ENCODE peak calls at places on chromosomes 3 and 15, in five cellular contexts. One of them, this sample, is unnamed. For H3K9me3 and H3K4me1, the result is how much of the 10 kb centered on the place peaks cover.

GRCh38 chr15:41979493-41980266 is 7.3 kb upstream of the EHD4 start:
- DNase-seq in psoas muscle: peak
- DNase-seq in CD4-positive, CD25-positive, alpha-beta regulatory T cell: no peak
- DNase-seq in PC-9: peak
- DNase-seq in uterus: no peak
- DNase-seq in this sample: peak

GRCh38 chr15:78209646-78210348 is 24.6 kb downstream of the ACSBG1 start:
- DNase-seq in psoas muscle: no peak
- DNase-seq in CD4-positive, CD25-positive, alpha-beta regulatory T cell: no peak
- DNase-seq in PC-9: peak
- DNase-seq in uterus: no peak
- DNase-seq in this sample: peak

GRCh38 chr3:40317061-40317676 is 7.7 kb downstream of the EIF1B start:
- DNase-seq in psoas muscle: no peak
- DNase-seq in CD4-positive, CD25-positive, alpha-beta regulatory T cell: peak
- DNase-seq in PC-9: no peak
- DNase-seq in uterus: peak
- DNase-seq in this sample: no peak

GRCh38 chr3:128316456-128316855 is 150.2 kb downstream of the DNAJB8 start:
- DNase-seq in psoas muscle: no peak
- DNase-seq in CD4-positive, CD25-positive, alpha-beta regulatory T cell: peak
- DNase-seq in PC-9: no peak
- DNase-seq in uterus: peak
- DNase-seq in this sample: peak

GRCh38 chr3:182763896-182764295 is 29.4 kb upstream of the ATP11B start:
- DNase-seq in psoas muscle: no peak
- DNase-seq in CD4-positive, CD25-positive, alpha-beta regulatory T cell: no peak
- DNase-seq in PC-9: no peak
- DNase-seq in uterus: no peak
- DNase-seq in this sample: no peak

GRCh38 chr3:9791127-9791526 is 1.1 kb downstream of the TADA3 start:
- DNase-seq in psoas muscle: no peak
- DNase-seq in CD4-positive, CD25-positive, alpha-beta regulatory T cell: no peak
- DNase-seq in PC-9: no peak
- DNase-seq in uterus: no peak
- DNase-seq in this sample: no peak

GRCh38 chr15:92034227-92034626 is 180.7 kb downstream of the SLCO3A1 start:
- DNase-seq in psoas muscle: no peak
- DNase-seq in CD4-positive, CD25-positive, alpha-beta regulatory T cell: no peak
- DNase-seq in PC-9: no peak
- DNase-seq in uterus: no peak
- DNase-seq in this sample: no peak

GRCh38 chr3:78497692-78498091 is 1270.1 kb downstream of the ROBO1 start:
- DNase-seq in psoas muscle: no peak
- DNase-seq in CD4-positive, CD25-positive, alpha-beta regulatory T cell: no peak
- DNase-seq in PC-9: no peak
- DNase-seq in uterus: no peak
- DNase-seq in this sample: no peak

GRCh38 chr3:116877968-116878367 is 168.4 kb downstream of the TUSC7 start:
- DNase-seq in psoas muscle: no peak
- DNase-seq in CD4-positive, CD25-positive, alpha-beta regulatory T cell: no peak
- DNase-seq in PC-9: no peak
- DNase-seq in uterus: no peak
- DNase-seq in this sample: no peak

GRCh38 chr3:137946341-137946973 is 63.5 kb upstream of the CLDN18 start:
- DNase-seq in psoas muscle: no peak
- DNase-seq in CD4-positive, CD25-positive, alpha-beta regulatory T cell: peak
- DNase-seq in PC-9: peak
- DNase-seq in uterus: peak
- DNase-seq in this sample: peak

GRCh38 chr3:124774305-124774673 is 44.0 kb downstream of the UMPS start:
- DNase-seq in psoas muscle: peak
- DNase-seq in CD4-positive, CD25-positive, alpha-beta regulatory T cell: no peak
- DNase-seq in PC-9: no peak
- DNase-seq in uterus: no peak
- DNase-seq in this sample: no peak

GRCh38 chr15:40314723-40315276 is 7.1 kb upstream of the PLCB2 start:
- DNase-seq in psoas muscle: no peak
- DNase-seq in CD4-positive, CD25-positive, alpha-beta regulatory T cell: no peak
- DNase-seq in PC-9: no peak
- DNase-seq in uterus: no peak
- DNase-seq in this sample: no peak

GRCh38 chr3:108507887-108508286 is 2.5 kb downstream of the MYH15 start:
- DNase-seq in psoas muscle: no peak
- DNase-seq in CD4-positive, CD25-positive, alpha-beta regulatory T cell: no peak
- DNase-seq in PC-9: no peak
- DNase-seq in uterus: no peak
- DNase-seq in this sample: no peak

GRCh38 chr15:68316061-68316804 is 38.7 kb downstream of the FEM1B start:
- DNase-seq in psoas muscle: no peak
- DNase-seq in CD4-positive, CD25-positive, alpha-beta regulatory T cell: no peak
- DNase-seq in PC-9: no peak
- DNase-seq in uterus: peak
- DNase-seq in this sample: peak

GRCh38 chr3:172355836-172356235 is 92.4 kb downstream of the GHSR start:
- DNase-seq in psoas muscle: no peak
- DNase-seq in CD4-positive, CD25-positive, alpha-beta regulatory T cell: no peak
- DNase-seq in PC-9: peak
- DNase-seq in uterus: peak
- DNase-seq in this sample: peak

GRCh38 chr3:191648787-191649186 is 187.8 kb downstream of the PYDC2 start:
- DNase-seq in psoas muscle: no peak
- DNase-seq in CD4-positive, CD25-positive, alpha-beta regulatory T cell: no peak
- DNase-seq in PC-9: peak
- DNase-seq in uterus: no peak
- DNase-seq in this sample: no peak
- H3K9me3 ChIP-seq in psoas muscle: under half
- H3K9me3 ChIP-seq in CD4-positive, CD25-positive, alpha-beta regulatory T cell: under half
- H3K9me3 ChIP-seq in PC-9: under half
- H3K9me3 ChIP-seq in uterus: under half
- H3K9me3 ChIP-seq in this sample: under half

DNA sequence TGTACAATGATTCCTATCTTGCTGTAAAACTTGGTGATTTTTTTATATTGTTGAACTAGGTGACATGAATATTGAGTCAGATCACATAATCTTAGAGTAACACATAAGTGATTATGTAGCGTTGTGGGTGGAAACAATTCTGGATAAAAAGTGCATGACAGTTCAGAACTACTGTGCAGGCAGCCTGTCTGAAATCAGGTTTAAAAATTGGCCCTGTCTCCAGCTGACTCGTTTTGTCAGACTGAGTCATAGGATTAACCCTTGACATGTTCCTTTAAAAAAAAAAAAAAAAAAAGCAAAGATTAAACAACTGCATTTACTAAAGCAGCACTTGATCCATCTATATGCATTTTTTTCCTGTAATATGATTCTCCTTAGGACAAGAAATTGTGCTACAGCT is 160.0 kb upstream of the CGNL1 start:
- DNase-seq in psoas muscle: no peak
- DNase-seq in CD4-positive, CD25-positive, alpha-beta regulatory T cell: no peak
- DNase-seq in PC-9: no peak
- DNase-seq in uterus: no peak
- DNase-seq in this sample: no peak
- H3K4me1 ChIP-seq in psoas muscle: under half
- H3K4me1 ChIP-seq in CD4-positive, CD25-positive, alpha-beta regulatory T cell: under half
- H3K4me1 ChIP-seq in PC-9: under half
- H3K4me1 ChIP-seq in uterus: under half
- H3K4me1 ChIP-seq in this sample: half or more

GRCh38 chr15:37111427-37111717 is 11.0 kb upstream of the MEIS2 start:
- DNase-seq in psoas muscle: no peak
- DNase-seq in CD4-positive, CD25-positive, alpha-beta regulatory T cell: no peak
- DNase-seq in PC-9: no peak
- DNase-seq in uterus: no peak
- DNase-seq in this sample: no peak
- H3K9me3 ChIP-seq in psoas muscle: under half
- H3K9me3 ChIP-seq in CD4-positive, CD25-positive, alpha-beta regulatory T cell: under half
- H3K9me3 ChIP-seq in PC-9: under half
- H3K9me3 ChIP-seq in uterus: under half
- H3K9me3 ChIP-seq in this sample: under half

GRCh38 chr3:50340404-50341329 is at the start of gene RASSF1:
- DNase-seq in psoas muscle: peak
- DNase-seq in CD4-positive, CD25-positive, alpha-beta regulatory T cell: peak
- DNase-seq in PC-9: no peak
- DNase-seq in uterus: peak
- DNase-seq in this sample: peak
- H3K4me1 ChIP-seq in psoas muscle: under half
- H3K4me1 ChIP-seq in CD4-positive, CD25-positive, alpha-beta regulatory T cell: half or more
- H3K4me1 ChIP-seq in PC-9: under half
- H3K4me1 ChIP-seq in uterus: under half
- H3K4me1 ChIP-seq in this sample: half or more

GRCh38 chr3:180223268-180223667 is 186.5 kb upstream of the PEX5L start:
- DNase-seq in psoas muscle: no peak
- DNase-seq in CD4-positive, CD25-positive, alpha-beta regulatory T cell: no peak
- DNase-seq in PC-9: no peak
- DNase-seq in uterus: no peak
- DNase-seq in this sample: no peak

DNA sequence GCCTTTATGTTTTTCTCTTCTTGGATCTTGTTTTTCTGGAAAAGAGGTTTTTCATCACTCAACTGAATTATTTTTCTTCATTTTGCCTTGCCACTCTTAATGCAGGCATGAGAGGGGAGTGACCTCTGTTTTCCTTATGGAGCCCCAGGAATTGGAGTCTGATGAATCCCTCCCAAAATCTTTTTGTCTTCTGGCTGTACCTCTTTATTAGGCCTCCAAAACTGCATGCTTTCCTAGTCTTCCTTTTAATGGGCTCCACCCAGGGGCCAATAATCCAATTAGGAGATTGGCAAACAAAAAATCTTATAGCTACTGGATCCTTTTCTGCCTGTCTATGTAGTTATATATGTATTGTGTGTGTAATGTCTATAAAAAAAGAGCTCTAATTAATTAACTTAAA is 192.4 kb upstream of the PEX5L start:
- DNase-seq in psoas muscle: no peak
- DNase-seq in CD4-positive, CD25-positive, alpha-beta regulatory T cell: no peak
- DNase-seq in PC-9: no peak
- DNase-seq in uterus: no peak
- DNase-seq in this sample: no peak
- H3K9me3 ChIP-seq in psoas muscle: under half
- H3K9me3 ChIP-seq in CD4-positive, CD25-positive, alpha-beta regulatory T cell: under half
- H3K9me3 ChIP-seq in PC-9: under half
- H3K9me3 ChIP-seq in uterus: under half
- H3K9me3 ChIP-seq in this sample: half or more

This sample was measured in stomach.